ENCODE peak calls at places on chromosomes 16 and 17, in five cellular contexts. A, K, Q, M and I are unnamed samples.
A peak's percentile ranks its signal among the peaks of the same experiment; 100 is the strongest.

GRCh38 chr16:27311897-27312303 is 1.9 kb upstream of the IL4R start:
- DNase-seq in A (peak; percentile 30), K (no peak), Q (no peak), M (no peak), I (no peak)

GRCh38 chr17:45970659-45971058 is 28.4 kb upstream of the STH start:
- DNase-seq in A (no peak), K (no peak), Q (no peak), M (no peak), I (no peak)

GRCh38 chr17:38344127-38344745 is 480 bp upstream of the GPR179 start:
- DNase-seq in A (no peak), K (no peak), Q (no peak), M (no peak), I (peak; percentile 39)

GRCh38 chr17:42598905-42599304 is 10.3 kb downstream of the RETREG3 start:
- DNase-seq in A (no peak), K (peak; percentile 24), Q (no peak), M (no peak), I (peak; percentile 30)

GRCh38 chr16:70572926-70573270 is 49.3 kb downstream of the SF3B3 start:
- DNase-seq in A (no peak), K (no peak), Q (no peak), M (no peak), I (no peak)

GRCh38 chr16:75203106-75203505 is 3.9 kb downstream of the CTRB2 start:
- DNase-seq in A (no peak), K (no peak), Q (no peak), M (no peak), I (no peak)

GRCh38 chr17:10754109-10754508 is 24.3 kb upstream of the TMEM220 start:
- DNase-seq in A (no peak), K (no peak), Q (no peak), M (no peak), I (no peak)

GRCh38 chr17:81931557-81932332 is 4.2 kb upstream of the MAFG start:
- DNase-seq in A (no peak), K (no peak), Q (no peak), M (no peak), I (no peak)

GRCh38 chr17:81253358-81254131 is 14.4 kb downstream of the NDUFAF8 start:
- DNase-seq in A (peak; percentile 70), K (peak; percentile 36), Q (peak; percentile 39), M (no peak), I (no peak)

GRCh38 chr16:85755929-85756768 is 5.3 kb upstream of the C16orf74 start:
- DNase-seq in A (no peak), K (no peak), Q (no peak), M (no peak), I (no peak)

GRCh38 chr17:71033336-71033735 is 864.0 kb downstream of the KCNJ2 start:
- DNase-seq in A (no peak), K (no peak), Q (no peak), M (no peak), I (peak; percentile 43)

GRCh38 chr17:19327039-19327776 is 35.3 kb downstream of the B9D1 start:
- DNase-seq in A (no peak), K (no peak), Q (no peak), M (no peak), I (no peak)

GRCh38 chr17:81563861-81564586 is 11.9 kb upstream of the FAAP100 start:
- DNase-seq in A (no peak), K (no peak), Q (no peak), M (no peak), I (no peak)

GRCh38 chr17:74491645-74492044 is 25.2 kb downstream of the CD300A start:
- DNase-seq in A (no peak), K (no peak), Q (no peak), M (no peak), I (no peak)

GRCh38 chr17:36527851-36528250 is 6.8 kb downstream of the MYO19 start:
- DNase-seq in A (no peak), K (no peak), Q (no peak), M (no peak), I (no peak)

GRCh38 chr17:19763416-19763815 is 15.3 kb upstream of the ALDH3A1 start:
- DNase-seq in A (no peak), K (no peak), Q (no peak), M (no peak), I (no peak)

GRCh38 chr16:87406495-87407088 is 14.5 kb downstream of the MAP1LC3B start:
- DNase-seq in A (no peak), K (no peak), Q (no peak), M (no peak), I (no peak)

GRCh38 chr17:77124192-77124908 is 16.4 kb upstream of the SEC14L1 start:
- DNase-seq in A (no peak), K (no peak), Q (no peak), M (no peak), I (no peak)

GRCh38 chr17:68963958-68964357 is 8.8 kb upstream of the ABCA8 start:
- DNase-seq in A (no peak), K (no peak), Q (no peak), M (no peak), I (no peak)

GRCh38 chr17:29159286-29159860 is 20.8 kb downstream of the MYO18A start:
- DNase-seq in A (no peak), K (no peak), Q (no peak), M (no peak), I (no peak)

GRCh38 chr17:2057714-2058520 is 3.0 kb downstream of the HIC1 start:
- DNase-seq in A (peak; percentile 65), K (no peak), Q (no peak), M (no peak), I (no peak)

GRCh38 chr17:1865252-1866037 is 35.6 kb downstream of the RPA1 start:
- DNase-seq in A (peak; percentile 50), K (no peak), Q (no peak), M (no peak), I (no peak)

GRCh38 chr16:83552193-83552592 is 255.6 kb upstream of the HSBP1 start:
- DNase-seq in A (no peak), K (no peak), Q (no peak), M (no peak), I (no peak)

GRCh38 chr17:16915752-16916556 is 56.0 kb downstream of the TNFRSF13B start:
- DNase-seq in A (peak; percentile 37), K (peak; percentile 9), Q (peak; percentile 49), M (no peak), I (no peak)

GRCh38 chr17:49244839-49245238 is 14.3 kb upstream of the PHOSPHO1 start:
- DNase-seq in A (no peak), K (no peak), Q (no peak), M (no peak), I (no peak)

GRCh38 chr16:53855056-53855455 is 151.1 kb downstream of the FTO start:
- DNase-seq in A (no peak), K (no peak), Q (no peak), M (no peak), I (no peak)

GRCh38 chr16:66476328-66477027 is 49.4 kb downstream of the BEAN1 start:
- DNase-seq in A (peak; percentile 72), K (no peak), Q (no peak), M (no peak), I (no peak)

GRCh38 chr16:51391798-51392511 is 240.9 kb upstream of the SALL1 start:
- DNase-seq in A (no peak), K (no peak), Q (no peak), M (no peak), I (no peak)

GRCh38 chr17:19453296-19453695 is 42.3 kb downstream of the RNF112 start:
- DNase-seq in A (no peak), K (no peak), Q (no peak), M (no peak), I (no peak)

GRCh38 chr16:9033125-9033830 is 58.2 kb upstream of the HAPSTR1 start:
- DNase-seq in A (no peak), K (peak; percentile 21), Q (peak; percentile 39), M (no peak), I (no peak)

GRCh38 chr16:84233748-84234147 is 6.1 kb downstream of the KCNG4 start:
- DNase-seq in A (no peak), K (no peak), Q (no peak), M (no peak), I (no peak)